ENCODE peak calls at places on chromosomes 13 and 19, in six cellular contexts. R is left cardiac atrium; S is bronchial epithelial cell; A is NCI-H1092; V is activated T-helper 9 cell treated with anti-CD3 and anti-CD28 coated beads, Interleukin-2, amount 50 U/mL, for 16 hours; Q is NCI-H524. E is an unnamed sample.

GRCh38 chr13:103063376-103063775 is 2.8 kb downstream of the SLC10A2 start:
- DNase-seq in R (no peak), S (no peak), A (no peak), V (no peak), Q (no peak), E (no peak)

GRCh38 chr19:2982983-2983350 is 5.6 kb downstream of the TLE6 start:
- DNase-seq in R (peak), S (peak), A (peak), V (no peak), Q (peak), E (no peak)

GRCh38 chr13:25329706-25330105 is 28.3 kb downstream of the NUP58 start:
- DNase-seq in R (no peak), S (peak), A (no peak), V (no peak), Q (no peak), E (no peak)

GRCh38 chr19:51572415-51572814 is 1.3 kb downstream of the ZNF175 start:
- DNase-seq in R (no peak), S (no peak), A (no peak), V (no peak), Q (no peak), E (no peak)

GRCh38 chr13:112876305-112877000 is 92.6 kb upstream of the MCF2L start:
- DNase-seq in R (peak), S (no peak), A (no peak), V (no peak), Q (no peak), E (no peak)

GRCh38 chr13:76723551-76724232 is 162.5 kb downstream of the KCTD12 start:
- DNase-seq in R (peak), S (peak), A (no peak), V (no peak), Q (no peak), E (no peak)

GRCh38 chr13:108915634-108916497 is 286.5 kb downstream of the MYO16 start:
- DNase-seq in R (peak), S (peak), A (peak), V (peak), Q (no peak), E (peak)

GRCh38 chr19:18709546-18709945 is 26.1 kb downstream of the CRTC1 start:
- DNase-seq in R (no peak), S (no peak), A (no peak), V (no peak), Q (no peak), E (no peak)

GRCh38 chr13:45341799-45342584 is 1.0 kb upstream of the TPT1 start:
- DNase-seq in R (peak), S (peak), A (no peak), V (no peak), Q (peak), E (no peak)

GRCh38 chr19:18157465-18158063 is 4.6 kb downstream of the PIK3R2 start:
- DNase-seq in R (no peak), S (peak), A (peak), V (no peak), Q (peak), E (no peak)

GRCh38 chr19:6678690-6679109 is 8.7 kb upstream of the TNFSF14 start:
- DNase-seq in R (no peak), S (peak), A (no peak), V (peak), Q (no peak), E (peak)

GRCh38 chr19:5313307-5313706 is 27.3 kb downstream of the PTPRS start:
- DNase-seq in R (no peak), S (no peak), A (peak), V (no peak), Q (no peak), E (no peak)

GRCh38 chr19:1123381-1123780 is 19.6 kb downstream of the GPX4 start:
- DNase-seq in R (no peak), S (no peak), A (no peak), V (no peak), Q (no peak), E (no peak)

GRCh38 chr13:23433171-23434153 is at the start of gene SACS:
- DNase-seq in R (no peak), S (no peak), A (peak), V (no peak), Q (peak), E (no peak)

GRCh38 chr13:109254271-109254670 is 532.1 kb downstream of the IRS2 start:
- DNase-seq in R (no peak), S (no peak), A (no peak), V (no peak), Q (no peak), E (no peak)

GRCh38 chr13:57633141-57633949 is 1.8 kb downstream of the PCDH17 start:
- DNase-seq in R (peak), S (no peak), A (no peak), V (no peak), Q (peak), E (no peak)

GRCh38 chr13:102244617-102245227 is 157.1 kb downstream of the FGF14 start:
- DNase-seq in R (no peak), S (no peak), A (no peak), V (no peak), Q (no peak), E (no peak)

GRCh38 chr19:33784432-33784831 is 12.2 kb upstream of the KCTD15 start:
- DNase-seq in R (no peak), S (no peak), A (no peak), V (no peak), Q (no peak), E (no peak)

GRCh38 chr13:48731957-48732569 is 78.3 kb downstream of the CYSLTR2 start:
- DNase-seq in R (peak), S (no peak), A (no peak), V (peak), Q (no peak), E (peak)

GRCh38 chr13:111899714-111900389 is 167.1 kb upstream of the SOX1 start:
- DNase-seq in R (no peak), S (no peak), A (peak), V (no peak), Q (no peak), E (no peak)

GRCh38 chr13:32537580-32538233 is 888 bp downstream of the N4BP2L2 start:
- DNase-seq in R (peak), S (no peak), A (no peak), V (peak), Q (no peak), E (peak)

GRCh38 chr13:20706661-20707060 is 3.2 kb downstream of the IL17D start:
- DNase-seq in R (no peak), S (no peak), A (no peak), V (no peak), Q (no peak), E (no peak)

GRCh38 chr13:25783480-25784081 is 268.2 kb downstream of the SHISA2 start:
- DNase-seq in R (no peak), S (no peak), A (peak), V (no peak), Q (peak), E (no peak)

GRCh38 chr13:67095621-67096020 is 134.5 kb downstream of the PCDH9 start:
- DNase-seq in R (no peak), S (peak), A (no peak), V (no peak), Q (no peak), E (no peak)

GRCh38 chr13:84902243-84902642 is 897.0 kb downstream of the SLITRK6 start:
- DNase-seq in R (no peak), S (no peak), A (no peak), V (no peak), Q (peak), E (no peak)

GRCh38 chr13:98576215-98576945 is 527 bp downstream of the STK24 start:
- DNase-seq in R (peak), S (no peak), A (peak), V (no peak), Q (peak), E (peak)

GRCh38 chr13:105982219-105982618 is 553.2 kb downstream of the EFNB2 start:
- DNase-seq in R (no peak), S (no peak), A (no peak), V (no peak), Q (peak), E (no peak)

GRCh38 chr19:30227071-30227621 is 145.0 kb upstream of the ZNF536 start:
- DNase-seq in R (no peak), S (no peak), A (no peak), V (no peak), Q (no peak), E (no peak)

GRCh38 chr13:27404680-27405079 is 19.7 kb upstream of the GTF3A start:
- DNase-seq in R (no peak), S (no peak), A (no peak), V (no peak), Q (no peak), E (no peak)

GRCh38 chr13:53068841-53069520 is 40.4 kb downstream of the OLFM4 start:
- DNase-seq in R (no peak), S (no peak), A (no peak), V (no peak), Q (peak), E (no peak)

GRCh38 chr19:8463343-8463742 is 18.6 kb downstream of the HNRNPM start:
- DNase-seq in R (no peak), S (peak), A (no peak), V (no peak), Q (no peak), E (no peak)

GRCh38 chr19:32673573-32673972 is 1.4 kb downstream of the ANKRD27 start:
- DNase-seq in R (no peak), S (no peak), A (no peak), V (no peak), Q (no peak), E (no peak)

GRCh38 chr13:111954681-111955411 is 112.1 kb upstream of the SOX1 start:
- DNase-seq in R (no peak), S (no peak), A (no peak), V (no peak), Q (peak), E (no peak)

GRCh38 chr19:49817964-49818690 is at the start of gene MED25:
- DNase-seq in R (peak), S (peak), A (peak), V (peak), Q (peak), E (peak)

GRCh38 chr19:11281336-11282049 is 14.5 kb upstream of the TSPAN16 start:
- DNase-seq in R (no peak), S (peak), A (no peak), V (no peak), Q (peak), E (no peak)

GRCh38 chr13:99367663-99368448 is 60.7 kb upstream of the GPR183 start:
- DNase-seq in R (no peak), S (no peak), A (no peak), V (no peak), Q (no peak), E (no peak)

GRCh38 chr13:24194447-24194846 is 33.9 kb downstream of the SPATA13 start:
- DNase-seq in R (no peak), S (no peak), A (no peak), V (no peak), Q (no peak), E (no peak)

GRCh38 chr19:14686411-14686810 is 3.4 kb upstream of the ZNF333 start:
- DNase-seq in R (no peak), S (peak), A (peak), V (no peak), Q (peak), E (no peak)

GRCh38 chr13:50309872-50310594 is 294.8 kb downstream of the KCNRG start:
- DNase-seq in R (no peak), S (no peak), A (no peak), V (no peak), Q (no peak), E (no peak)

E was measured in activated gamma-delta T cell treated with anti-CD3 and anti-CD28 coated beads, Interleukin-2, amount 50 U/mL, for 16 hours.